ENCODE peak calls at places on chromosome 20, in seven cellular contexts. One of them, this sample, is unnamed. For H3K4me1, the result is how much of the 10 kb centered on the place peaks cover.

GRCh38 chr20:60715172-60715571 is 536.9 kb upstream of the CDH4 start:
- DNase-seq in adipocyte: no peak
- DNase-seq in endodermal cell: peak
- DNase-seq in CD8-positive, alpha-beta T cell: no peak
- DNase-seq in IMR-90: no peak
- DNase-seq in PC-9: no peak
- DNase-seq in prostate gland: no peak
- DNase-seq in this sample: no peak

GRCh38 chr20:22512911-22513489 is 71.4 kb downstream of the FOXA2 start:
- DNase-seq in adipocyte: no peak
- DNase-seq in endodermal cell: no peak
- DNase-seq in CD8-positive, alpha-beta T cell: no peak
- DNase-seq in IMR-90: no peak
- DNase-seq in PC-9: no peak
- DNase-seq in prostate gland: no peak
- DNase-seq in this sample: no peak

GRCh38 chr20:3164763-3165410 is 5.2 kb upstream of the FASTKD5 start:
- DNase-seq in adipocyte: no peak
- DNase-seq in endodermal cell: no peak
- DNase-seq in CD8-positive, alpha-beta T cell: no peak
- DNase-seq in IMR-90: no peak
- DNase-seq in PC-9: no peak
- DNase-seq in prostate gland: no peak
- DNase-seq in this sample: no peak

GRCh38 chr20:14304466-14304865 is 32.9 kb downstream of the FLRT3 start:
- DNase-seq in adipocyte: no peak
- DNase-seq in endodermal cell: no peak
- DNase-seq in CD8-positive, alpha-beta T cell: no peak
- DNase-seq in IMR-90: no peak
- DNase-seq in PC-9: no peak
- DNase-seq in prostate gland: no peak
- DNase-seq in this sample: no peak

GRCh38 chr20:20329564-20329963 is 38.3 kb upstream of the INSM1 start:
- DNase-seq in adipocyte: no peak
- DNase-seq in endodermal cell: no peak
- DNase-seq in CD8-positive, alpha-beta T cell: no peak
- DNase-seq in IMR-90: no peak
- DNase-seq in PC-9: no peak
- DNase-seq in prostate gland: no peak
- DNase-seq in this sample: no peak

GRCh38 chr20:33251496-33251895 is 15.7 kb downstream of the BPIFA1 start:
- DNase-seq in adipocyte: no peak
- DNase-seq in endodermal cell: peak
- DNase-seq in CD8-positive, alpha-beta T cell: no peak
- DNase-seq in IMR-90: no peak
- DNase-seq in PC-9: no peak
- DNase-seq in prostate gland: no peak
- DNase-seq in this sample: no peak

GRCh38 chr20:8601542-8601912 is 467.4 kb upstream of the PLCB4 start:
- DNase-seq in adipocyte: no peak
- DNase-seq in endodermal cell: no peak
- DNase-seq in CD8-positive, alpha-beta T cell: no peak
- DNase-seq in IMR-90: no peak
- DNase-seq in PC-9: no peak
- DNase-seq in prostate gland: no peak
- DNase-seq in this sample: peak

GRCh38 chr20:8205996-8206395 is 73.9 kb downstream of the PLCB1 start:
- DNase-seq in adipocyte: no peak
- DNase-seq in endodermal cell: no peak
- DNase-seq in CD8-positive, alpha-beta T cell: no peak
- DNase-seq in IMR-90: no peak
- DNase-seq in PC-9: no peak
- DNase-seq in prostate gland: no peak
- DNase-seq in this sample: no peak

GRCh38 chr20:7571521-7572065 is 368.7 kb downstream of the HAO1 start:
- DNase-seq in adipocyte: no peak
- DNase-seq in endodermal cell: no peak
- DNase-seq in CD8-positive, alpha-beta T cell: no peak
- DNase-seq in IMR-90: no peak
- DNase-seq in PC-9: no peak
- DNase-seq in prostate gland: no peak
- DNase-seq in this sample: no peak

GRCh38 chr20:25289886-25290597 is 42.2 kb downstream of the PYGB start:
- DNase-seq in adipocyte: no peak
- DNase-seq in endodermal cell: no peak
- DNase-seq in CD8-positive, alpha-beta T cell: no peak
- DNase-seq in IMR-90: no peak
- DNase-seq in PC-9: no peak
- DNase-seq in prostate gland: no peak
- DNase-seq in this sample: peak

GRCh38 chr20:25288291-25289181 is 40.7 kb downstream of the PYGB start:
- DNase-seq in adipocyte: no peak
- DNase-seq in endodermal cell: no peak
- DNase-seq in CD8-positive, alpha-beta T cell: no peak
- DNase-seq in IMR-90: no peak
- DNase-seq in PC-9: no peak
- DNase-seq in prostate gland: no peak
- DNase-seq in this sample: peak

GRCh38 chr20:25292176-25292891 is 44.4 kb downstream of the PYGB start:
- DNase-seq in adipocyte: no peak
- DNase-seq in endodermal cell: no peak
- DNase-seq in CD8-positive, alpha-beta T cell: no peak
- DNase-seq in IMR-90: no peak
- DNase-seq in PC-9: no peak
- DNase-seq in prostate gland: no peak
- DNase-seq in this sample: no peak

GRCh38 chr20:25291432-25292133 is 43.7 kb downstream of the PYGB start:
- DNase-seq in adipocyte: no peak
- DNase-seq in endodermal cell: no peak
- DNase-seq in CD8-positive, alpha-beta T cell: no peak
- DNase-seq in IMR-90: no peak
- DNase-seq in PC-9: no peak
- DNase-seq in prostate gland: no peak
- DNase-seq in this sample: peak

DNA sequence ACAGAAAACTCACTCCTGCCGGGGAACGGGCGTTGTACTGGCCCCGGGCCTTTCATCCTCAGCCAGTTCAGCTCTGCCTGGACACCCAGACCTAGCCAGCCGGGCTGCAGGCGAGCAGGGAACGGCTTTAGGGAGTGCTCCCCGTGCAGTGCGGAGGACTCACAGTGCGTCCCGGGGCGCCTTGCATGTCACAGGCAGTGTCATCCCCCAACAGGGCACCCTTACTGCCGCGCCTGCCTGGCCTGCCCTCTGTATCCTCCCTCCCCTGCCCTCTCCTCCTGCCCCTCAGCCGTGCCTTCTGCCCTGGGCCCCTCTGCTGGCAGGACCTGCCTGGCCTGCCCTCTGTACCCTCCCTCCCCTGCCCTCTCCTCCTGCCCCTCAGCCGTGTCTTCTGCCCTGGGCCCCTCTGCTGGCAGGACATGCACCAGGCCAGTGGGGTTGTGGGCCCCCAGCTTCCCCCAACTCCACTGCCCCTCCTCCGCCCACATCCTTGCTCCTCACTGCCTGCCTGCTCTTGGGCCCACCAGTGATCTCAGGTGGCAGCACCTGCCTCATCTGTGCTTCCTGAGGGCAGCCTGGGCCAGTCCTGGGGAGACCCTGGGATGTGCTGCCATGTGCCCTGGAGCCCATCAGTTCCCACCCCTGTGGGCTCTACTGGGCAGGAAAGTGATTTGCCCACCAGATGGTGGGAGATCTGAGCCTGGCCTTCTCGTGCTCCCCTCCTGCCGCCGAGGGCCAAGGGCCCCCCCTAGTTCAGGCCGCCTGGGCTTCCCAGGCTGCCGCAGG is 43.0 kb downstream of the PYGB start:
- DNase-seq in adipocyte: no peak
- DNase-seq in endodermal cell: no peak
- DNase-seq in CD8-positive, alpha-beta T cell: no peak
- DNase-seq in IMR-90: no peak
- DNase-seq in PC-9: no peak
- DNase-seq in prostate gland: no peak
- DNase-seq in this sample: no peak
- H3K4me1 ChIP-seq in adipocyte: under half
- H3K4me1 ChIP-seq in endodermal cell: under half
- H3K4me1 ChIP-seq in CD8-positive, alpha-beta T cell: under half
- H3K4me1 ChIP-seq in IMR-90: under half
- H3K4me1 ChIP-seq in PC-9: under half
- H3K4me1 ChIP-seq in prostate gland: under half
- H3K4me1 ChIP-seq in this sample: under half

GRCh38 chr20:57397004-57397692 is 6.0 kb downstream of the RBM38 start:
- DNase-seq in adipocyte: no peak
- DNase-seq in endodermal cell: no peak
- DNase-seq in CD8-positive, alpha-beta T cell: no peak
- DNase-seq in IMR-90: no peak
- DNase-seq in PC-9: no peak
- DNase-seq in prostate gland: no peak
- DNase-seq in this sample: no peak

GRCh38 chr20:57396638-57397003 is 5.4 kb downstream of the RBM38 start:
- DNase-seq in adipocyte: no peak
- DNase-seq in endodermal cell: no peak
- DNase-seq in CD8-positive, alpha-beta T cell: no peak
- DNase-seq in IMR-90: no peak
- DNase-seq in PC-9: no peak
- DNase-seq in prostate gland: no peak
- DNase-seq in this sample: no peak

GRCh38 chr20:57397693-57398108 is 6.5 kb downstream of the RBM38 start:
- DNase-seq in adipocyte: no peak
- DNase-seq in endodermal cell: no peak
- DNase-seq in CD8-positive, alpha-beta T cell: peak
- DNase-seq in IMR-90: no peak
- DNase-seq in PC-9: no peak
- DNase-seq in prostate gland: no peak
- DNase-seq in this sample: peak

GRCh38 chr20:57395111-57395959 is 4.1 kb downstream of the RBM38 start:
- DNase-seq in adipocyte: peak
- DNase-seq in endodermal cell: peak
- DNase-seq in CD8-positive, alpha-beta T cell: no peak
- DNase-seq in IMR-90: peak
- DNase-seq in PC-9: peak
- DNase-seq in prostate gland: peak
- DNase-seq in this sample: peak

GRCh38 chr20:57396212-57396611 is 5.0 kb downstream of the RBM38 start:
- DNase-seq in adipocyte: no peak
- DNase-seq in endodermal cell: no peak
- DNase-seq in CD8-positive, alpha-beta T cell: no peak
- DNase-seq in IMR-90: no peak
- DNase-seq in PC-9: no peak
- DNase-seq in prostate gland: no peak
- DNase-seq in this sample: no peak
- H3K4me1 ChIP-seq in adipocyte: under half
- H3K4me1 ChIP-seq in endodermal cell: under half
- H3K4me1 ChIP-seq in CD8-positive, alpha-beta T cell: half or more
- H3K4me1 ChIP-seq in IMR-90: under half
- H3K4me1 ChIP-seq in PC-9: under half
- H3K4me1 ChIP-seq in prostate gland: under half
- H3K4me1 ChIP-seq in this sample: under half

GRCh38 chr20:836188-836587 is 2.7 kb downstream of the FAM110A start:
- DNase-seq in adipocyte: no peak
- DNase-seq in endodermal cell: no peak
- DNase-seq in CD8-positive, alpha-beta T cell: no peak
- DNase-seq in IMR-90: no peak
- DNase-seq in PC-9: no peak
- DNase-seq in prostate gland: no peak
- DNase-seq in this sample: no peak
- H3K4me1 ChIP-seq in adipocyte: under half
- H3K4me1 ChIP-seq in endodermal cell: under half
- H3K4me1 ChIP-seq in CD8-positive, alpha-beta T cell: under half
- H3K4me1 ChIP-seq in IMR-90: under half
- H3K4me1 ChIP-seq in PC-9: under half
- H3K4me1 ChIP-seq in prostate gland: under half
- H3K4me1 ChIP-seq in this sample: under half

DNA sequence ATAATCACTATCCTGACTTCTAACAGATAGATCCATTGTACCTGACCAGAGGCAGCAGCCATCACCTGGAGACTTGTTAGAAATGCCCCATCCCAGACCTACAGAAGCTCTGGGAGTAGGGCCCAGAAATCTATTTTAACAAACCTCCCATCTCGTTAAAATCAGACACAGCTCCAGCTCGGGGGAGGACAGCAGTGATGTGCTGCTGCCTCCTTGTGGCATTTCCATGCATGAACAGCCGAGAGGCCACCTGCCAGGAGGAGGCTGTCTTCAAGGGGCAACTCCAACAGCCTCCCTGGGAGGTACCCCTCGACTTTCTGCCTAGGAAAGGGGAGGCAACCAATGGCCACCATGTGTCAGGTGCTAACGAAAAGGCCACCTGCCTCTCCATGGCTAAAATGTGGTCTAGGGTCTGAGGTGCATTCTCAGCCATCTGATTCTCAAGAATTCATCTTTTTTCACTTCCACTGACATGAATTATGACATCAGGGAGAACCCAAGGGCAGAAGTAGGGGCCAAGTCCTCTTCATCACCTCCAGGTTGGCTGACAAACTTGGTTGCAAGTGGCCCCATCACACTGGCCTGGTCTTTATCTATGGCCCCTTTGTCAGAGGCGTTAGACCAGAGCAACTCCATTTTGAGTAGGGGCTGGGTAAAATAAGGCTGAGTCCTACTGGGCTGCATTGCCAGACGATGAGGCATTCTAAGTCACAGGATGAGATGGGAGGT is 12.2 kb upstream of the KCNK15 start:
- DNase-seq in adipocyte: peak
- DNase-seq in endodermal cell: peak
- DNase-seq in CD8-positive, alpha-beta T cell: peak
- DNase-seq in IMR-90: peak
- DNase-seq in PC-9: peak
- DNase-seq in prostate gland: peak
- DNase-seq in this sample: peak
- H3K4me1 ChIP-seq in adipocyte: under half
- H3K4me1 ChIP-seq in endodermal cell: under half
- H3K4me1 ChIP-seq in CD8-positive, alpha-beta T cell: under half
- H3K4me1 ChIP-seq in IMR-90: under half
- H3K4me1 ChIP-seq in PC-9: under half
- H3K4me1 ChIP-seq in prostate gland: under half
- H3K4me1 ChIP-seq in this sample: under half